ENCODE peak calls at places on chromosome 13, in nine cellular contexts. N is fibroblast of lung; W is body of pancreas; V is IMR-90; S is CD8-positive, alpha-beta memory T cell; D is spleen; E is left ventricle myocardium inferior; Q is upper lobe of left lung; F is tibial artery. H is an unnamed sample.

GRCh38 chr13:76884571-76885202 is 1.5 kb downstream of the KCTD12 start:
- DNase-seq in N (peak; percentile 32), W (no peak), V (peak; percentile 20), S (no peak), D (no peak), E (no peak), Q (no peak), F (no peak), H (no peak)

GRCh38 chr13:113327391-113327765 is 30.3 kb downstream of the LAMP1 start:
- DNase-seq in N (no peak), W (no peak), V (no peak), S (no peak), D (no peak), E (no peak), Q (no peak), F (no peak), H (peak; percentile 15)

GRCh38 chr13:53204598-53204997 is 176.0 kb downstream of the OLFM4 start:
- DNase-seq in N (no peak), W (no peak), V (no peak), S (no peak), D (no peak), E (no peak), Q (no peak), F (no peak), H (no peak)

GRCh38 chr13:84649853-84650252 is 767.6 kb upstream of the SLITRK1 start:
- DNase-seq in N (peak; percentile 44), W (no peak), V (peak; percentile 48), S (no peak), D (no peak), E (no peak), Q (no peak), F (no peak), H (no peak)

GRCh38 chr13:112213467-112214245 is 146.7 kb downstream of the SOX1 start:
- DNase-seq in N (no peak), W (peak; percentile 78), V (no peak), S (no peak), D (no peak), E (no peak), Q (peak; percentile 82), F (no peak), H (no peak)

GRCh38 chr13:95083758-95084157 is 217.5 kb downstream of the ABCC4 start:
- DNase-seq in N (peak; percentile 83), W (no peak), V (peak; percentile 90), S (no peak), D (no peak), E (no peak), Q (no peak), F (no peak), H (no peak)

GRCh38 chr13:26538363-26539317 is 18.8 kb upstream of the WASF3 start:
- DNase-seq in N (no peak), W (no peak), V (no peak), S (no peak), D (no peak), E (no peak), Q (no peak), F (no peak), H (no peak)

GRCh38 chr13:30844548-30845296 is 61.3 kb upstream of the MEDAG start:
- DNase-seq in N (no peak), W (no peak), V (no peak), S (no peak), D (no peak), E (no peak), Q (no peak), F (no peak), H (no peak)

GRCh38 chr13:83906240-83906820 is 24.1 kb upstream of the SLITRK1 start:
- DNase-seq in N (no peak), W (no peak), V (no peak), S (no peak), D (no peak), E (no peak), Q (peak; percentile 37), F (no peak), H (no peak)

GRCh38 chr13:75636339-75637095 is 387 bp downstream of the LMO7 start:
- DNase-seq in N (peak; percentile 51), W (peak; percentile 31), V (peak; percentile 46), S (peak; percentile 62), D (peak; percentile 89), E (peak; percentile 16), Q (peak; percentile 85), F (peak; percentile 69), H (peak; percentile 81)

GRCh38 chr13:50357586-50358118 is 342.4 kb downstream of the KCNRG start:
- DNase-seq in N (peak; percentile 96), W (peak; percentile 85), V (peak; percentile 93), S (no peak), D (no peak), E (no peak), Q (no peak), F (no peak), H (no peak)

GRCh38 chr13:72456486-72456885 is 270.9 kb downstream of the MZT1 start:
- DNase-seq in N (no peak), W (no peak), V (no peak), S (no peak), D (no peak), E (no peak), Q (no peak), F (no peak), H (no peak)

GRCh38 chr13:112443191-112444000 is 67.2 kb downstream of the SPACA7 start:
- DNase-seq in N (no peak), W (no peak), V (no peak), S (no peak), D (peak; percentile 57), E (no peak), Q (no peak), F (no peak), H (peak; percentile 69)

GRCh38 chr13:111210945-111211469 is 95.9 kb downstream of the ARHGEF7 start:
- DNase-seq in N (no peak), W (no peak), V (no peak), S (no peak), D (no peak), E (no peak), Q (no peak), F (no peak), H (no peak)
- H3K4me1 ChIP-seq in N (peaks cover 19% of the 10 kb centered on the region), W (peaks cover 10% of the 10 kb centered on the region), V (peaks cover 16% of the 10 kb centered on the region), S (peaks cover 6% of the 10 kb centered on the region), D (peaks cover 70% of the 10 kb centered on the region), E (peaks cover 97% of the 10 kb centered on the region), Q (peaks cover 41% of the 10 kb centered on the region), F (peaks cover 95% of the 10 kb centered on the region), H (peaks cover 4% of the 10 kb centered on the region)

GRCh38 chr13:99315186-99315585 is 8.0 kb upstream of the GPR183 start:
- DNase-seq in N (no peak), W (no peak), V (no peak), S (no peak), D (no peak), E (no peak), Q (no peak), F (no peak), H (no peak)

GRCh38 chr13:99316224-99316623 is 9.0 kb upstream of the GPR183 start:
- DNase-seq in N (no peak), W (no peak), V (no peak), S (no peak), D (no peak), E (no peak), Q (no peak), F (no peak), H (no peak)

GRCh38 chr13:99313473-99313872 is 6.3 kb upstream of the GPR183 start:
- DNase-seq in N (no peak), W (no peak), V (no peak), S (no peak), D (no peak), E (no peak), Q (no peak), F (no peak), H (no peak)

GRCh38 chr13:99313941-99314340 is 6.7 kb upstream of the GPR183 start:
- DNase-seq in N (no peak), W (no peak), V (no peak), S (no peak), D (no peak), E (no peak), Q (no peak), F (no peak), H (no peak)

DNA sequence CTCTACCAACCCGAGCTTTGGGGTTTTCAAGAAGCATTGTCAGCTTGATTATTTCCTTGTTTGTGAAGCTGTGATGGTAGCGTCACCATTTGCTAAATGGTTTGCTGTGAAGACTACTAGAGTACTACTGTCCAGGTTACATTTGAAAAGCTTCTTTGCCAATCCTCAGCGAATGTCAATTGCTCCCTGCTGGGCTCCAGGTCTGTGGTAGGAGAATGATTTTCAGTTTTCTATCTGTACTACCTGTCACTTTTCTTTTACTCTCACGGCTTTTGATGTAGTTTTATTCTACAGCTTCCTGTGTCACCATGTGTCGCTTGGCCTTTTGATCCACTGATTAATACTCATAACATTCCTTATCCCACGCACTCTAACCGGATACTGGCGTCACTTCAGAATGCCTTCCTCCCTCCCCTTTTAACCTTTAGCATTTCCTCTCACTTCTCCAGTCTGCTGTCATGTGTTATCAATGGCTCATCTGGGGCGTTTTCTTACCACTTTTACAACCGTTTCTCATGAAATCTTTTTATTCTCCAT is 7.5 kb upstream of the GPR183 start:
- DNase-seq in N (peak; percentile 76), W (no peak), V (peak; percentile 28), S (peak; percentile 69), D (no peak), E (no peak), Q (no peak), F (no peak), H (no peak)
- H3K4me1 ChIP-seq in N (peaks cover 10% of the 10 kb centered on the region), W (peaks cover 9% of the 10 kb centered on the region), V (peaks cover 17% of the 10 kb centered on the region), S (peaks cover 81% of the 10 kb centered on the region), D (peaks cover 54% of the 10 kb centered on the region), E (peaks cover 32% of the 10 kb centered on the region), Q (peaks cover 19% of the 10 kb centered on the region), F (peaks cover 25% of the 10 kb centered on the region), H (peaks cover 3% of the 10 kb centered on the region)

DNA sequence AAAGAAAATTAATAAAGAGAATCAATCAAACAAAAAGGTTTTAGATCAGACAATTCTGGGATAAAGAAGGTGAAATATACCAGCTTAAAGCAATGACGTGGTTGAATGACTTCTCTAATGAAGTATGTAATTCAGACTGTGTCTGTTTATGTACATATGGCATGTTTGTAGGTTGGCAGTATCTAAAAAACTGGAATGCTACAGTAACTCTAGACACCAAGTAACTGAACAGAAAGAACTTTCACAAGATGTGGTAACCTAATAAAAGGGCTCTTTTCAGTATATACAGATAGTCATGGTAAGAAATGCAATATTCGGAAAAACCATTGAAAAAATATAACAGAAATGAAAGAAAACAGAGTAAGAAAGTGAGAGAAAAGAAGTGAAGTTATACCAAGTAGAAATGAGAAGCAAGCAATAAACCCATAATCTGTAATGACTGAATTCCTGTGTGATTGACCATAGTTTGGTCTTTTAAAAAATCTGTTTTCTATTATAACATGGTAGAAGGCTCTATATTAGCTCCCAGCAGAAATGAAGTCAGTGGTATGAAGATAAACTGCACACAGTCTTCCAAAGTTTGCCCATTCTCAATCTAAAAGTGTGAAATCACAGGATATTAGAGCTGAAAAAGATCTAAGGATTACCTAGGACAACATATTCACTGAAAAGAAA is 31.4 kb downstream of the ELF1 start:
- DNase-seq in N (no peak), W (no peak), V (peak; percentile 61), S (no peak), D (no peak), E (no peak), Q (no peak), F (no peak), H (no peak)
- H3K4me1 ChIP-seq in N (peaks cover 4% of the 10 kb centered on the region), W (peaks cover 88% of the 10 kb centered on the region), V (peaks cover 5% of the 10 kb centered on the region), S (peaks cover 81% of the 10 kb centered on the region), D (peaks cover 71% of the 10 kb centered on the region), E (peaks cover 69% of the 10 kb centered on the region), Q (peaks cover 53% of the 10 kb centered on the region), F (peaks cover 39% of the 10 kb centered on the region), H (peaks cover 4% of the 10 kb centered on the region)

DNA sequence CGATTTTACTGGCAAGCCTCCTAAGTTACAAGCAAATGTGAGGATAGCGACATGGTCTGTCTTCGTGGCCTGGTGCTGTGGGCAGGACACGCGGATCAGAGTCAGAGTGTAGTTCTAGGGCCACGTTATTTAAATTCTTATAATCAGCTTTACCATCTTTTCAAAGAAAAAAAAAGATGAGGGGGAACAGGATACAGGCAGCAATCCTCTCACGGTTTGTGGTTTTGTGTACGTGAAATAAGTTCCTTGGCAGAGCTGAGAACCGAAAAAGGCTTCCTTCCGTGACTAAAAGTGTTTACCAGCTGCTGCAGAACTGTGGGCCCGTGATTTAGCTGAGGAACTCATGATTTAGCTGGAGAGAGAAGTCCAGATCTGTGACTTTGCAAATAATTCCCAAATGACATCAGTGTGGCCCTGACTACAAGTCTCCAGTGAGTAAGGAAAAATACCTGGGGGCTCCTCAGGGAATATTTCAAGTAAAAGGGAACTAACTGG is 27.2 kb downstream of the RCBTB2 start:
- DNase-seq in N (no peak), W (no peak), V (peak; percentile 71), S (peak; percentile 73), D (no peak), E (no peak), Q (no peak), F (peak; percentile 80), H (no peak)
- H3K4me1 ChIP-seq in N (peaks cover 5% of the 10 kb centered on the region), W (no peaks in the 10 kb centered on the region), V (peaks cover 5% of the 10 kb centered on the region), S (peaks cover 39% of the 10 kb centered on the region), D (peaks cover 42% of the 10 kb centered on the region), E (peaks cover 40% of the 10 kb centered on the region), Q (peaks cover 24% of the 10 kb centered on the region), F (peaks cover 22% of the 10 kb centered on the region), H (no peaks in the 10 kb centered on the region)

H was measured in aorta.